ENCODE peak calls at places on chromosome 14, in six cellular contexts. A is cardiac fibroblast, S is epithelial cell of proximal tubule, C is AG10803, T is AG04450, J is astrocyte of the cerebellum. Z is an unnamed sample.

GRCh38 chr14:76926521-76927251 is 100.5 kb downstream of the LRRC74A start:
- DNase-seq in J (no peak), S (no peak), T (no peak), C (peak; percentile 83), A (peak; percentile 89), Z (no peak)

GRCh38 chr14:64960762-64961276 is 11.3 kb downstream of the RAB15 start:
- DNase-seq in A (no peak), S (no peak), J (no peak), T (no peak), C (no peak), Z (no peak)

GRCh38 chr14:91872517-91873470 is 5.5 kb upstream of the TC2N start:
- DNase-seq in T (peak; percentile 32), A (peak; percentile 98), C (peak; percentile 86), J (peak; percentile 65), S (no peak), Z (peak; percentile 21)

GRCh38 chr14:89805501-89805900 is 149.0 kb downstream of the EFCAB11 start:
- DNase-seq in J (no peak), C (no peak), T (no peak), A (no peak), S (no peak), Z (peak; percentile 18)

GRCh38 chr14:28785096-28785952 is 18.7 kb downstream of the FOXG1 start:
- DNase-seq in J (no peak), A (peak; percentile 29), S (no peak), C (peak; percentile 12), T (no peak), Z (no peak)

GRCh38 chr14:105385698-105386365 is 12.5 kb upstream of the TEX22 start:
- DNase-seq in T (no peak), S (no peak), A (no peak), J (no peak), C (no peak), Z (no peak)

GRCh38 chr14:35121887-35122695 is at the start of the genes PPP2R3C and PRORP:
- DNase-seq in A (peak; percentile 87), J (peak; percentile 86), C (peak; percentile 91), T (peak; percentile 76), S (peak; percentile 85), Z (peak; percentile 97)

GRCh38 chr14:90534091-90534837 is 137.4 kb downstream of the CALM1 start:
- DNase-seq in A (peak; percentile 54), C (peak; percentile 20), J (peak; percentile 9), T (no peak), S (no peak), Z (peak; percentile 28)

GRCh38 chr14:99259327-99259726 is 12.7 kb downstream of the BCL11B start:
- DNase-seq in T (no peak), A (no peak), C (no peak), J (no peak), S (no peak), Z (no peak)

GRCh38 chr14:58077621-58078020 is 74.4 kb downstream of the ARMH4 start:
- DNase-seq in A (peak; percentile 15), S (peak; percentile 76), J (peak; percentile 31), T (no peak), C (peak; percentile 84), Z (no peak)

GRCh38 chr14:42779024-42779423 is 1172.3 kb downstream of the LRFN5 start:
- DNase-seq in A (peak; percentile 14), J (peak; percentile 0), S (no peak), C (no peak), T (peak; percentile 11), Z (peak; percentile 12)

GRCh38 chr14:30214456-30215090 is 286.9 kb upstream of the PRKD1 start:
- DNase-seq in A (peak; percentile 88), C (peak; percentile 77), J (peak; percentile 76), S (no peak), T (peak; percentile 59), Z (peak; percentile 85)

GRCh38 chr14:106203438-106203837 is 677.1 kb downstream of the TMEM121 start:
- DNase-seq in J (no peak), A (no peak), S (no peak), T (no peak), C (no peak), Z (no peak)

GRCh38 chr14:33796356-33796755 is 154.5 kb downstream of the EGLN3 start:
- DNase-seq in A (peak; percentile 46), T (no peak), S (no peak), C (peak; percentile 15), J (no peak), Z (peak; percentile 71)

GRCh38 chr14:33120966-33121365 is 182.3 kb downstream of the NPAS3 start:
- DNase-seq in J (no peak), T (no peak), A (no peak), C (no peak), S (no peak), Z (peak; percentile 12)

GRCh38 chr14:52950898-52951729 is at the start of gene FERMT2:
- DNase-seq in J (peak; percentile 71), C (peak; percentile 84), S (no peak), A (peak; percentile 95), T (peak; percentile 69), Z (peak; percentile 90)

GRCh38 chr14:57816568-57817284 is 49.2 kb downstream of the SLC35F4 start:
- DNase-seq in S (no peak), T (no peak), A (no peak), C (no peak), J (no peak), Z (peak; percentile 32)

GRCh38 chr14:61417890-61418455 is 96.6 kb downstream of the PRKCH start:
- DNase-seq in A (no peak), S (no peak), C (no peak), J (no peak), T (no peak), Z (no peak)

GRCh38 chr14:77025744-77026165 is 2.8 kb downstream of the IRF2BPL start:
- DNase-seq in A (no peak), S (no peak), C (no peak), J (no peak), T (no peak), Z (no peak)

GRCh38 chr14:51554953-51555352 is 96.8 kb upstream of the FRMD6 start:
- DNase-seq in A (peak; percentile 34), C (peak; percentile 79), J (no peak), T (no peak), S (no peak), Z (peak; percentile 35)

GRCh38 chr14:47772652-47773051 is 97.2 kb upstream of the MDGA2 start:
- DNase-seq in T (no peak), S (no peak), C (no peak), J (no peak), A (no peak), Z (no peak)

GRCh38 chr14:71403673-71404072 is 496.4 kb downstream of the PCNX1 start:
- DNase-seq in J (peak; percentile 13), C (no peak), S (no peak), A (peak; percentile 53), T (no peak), Z (peak; percentile 36)

GRCh38 chr14:90676859-90677258 is 139.4 kb downstream of the TTC7B start:
- DNase-seq in J (no peak), S (no peak), T (no peak), C (peak; percentile 18), A (peak; percentile 68), Z (no peak)

GRCh38 chr14:102075155-102075554 is 11.7 kb downstream of the HSP90AA1 start:
- DNase-seq in C (no peak), A (no peak), J (no peak), S (no peak), T (no peak), Z (no peak)
- TF ChIP-seq CTCF in C (no peak), A (no peak), J (no peak), S (no peak), T (no peak), Z (no peak)

GRCh38 chr14:20440882-20441281 is 4.9 kb upstream of the KLHL33 start:
- DNase-seq in A (no peak), S (no peak), J (no peak), C (no peak), T (no peak), Z (no peak)
- H3K4me3 ChIP-seq in A (no peak overlapping the region), S (no peak overlapping the region), J (no peak overlapping the region), C (no peak overlapping the region), T (no peak overlapping the region), Z (no peak overlapping the region)

DNA sequence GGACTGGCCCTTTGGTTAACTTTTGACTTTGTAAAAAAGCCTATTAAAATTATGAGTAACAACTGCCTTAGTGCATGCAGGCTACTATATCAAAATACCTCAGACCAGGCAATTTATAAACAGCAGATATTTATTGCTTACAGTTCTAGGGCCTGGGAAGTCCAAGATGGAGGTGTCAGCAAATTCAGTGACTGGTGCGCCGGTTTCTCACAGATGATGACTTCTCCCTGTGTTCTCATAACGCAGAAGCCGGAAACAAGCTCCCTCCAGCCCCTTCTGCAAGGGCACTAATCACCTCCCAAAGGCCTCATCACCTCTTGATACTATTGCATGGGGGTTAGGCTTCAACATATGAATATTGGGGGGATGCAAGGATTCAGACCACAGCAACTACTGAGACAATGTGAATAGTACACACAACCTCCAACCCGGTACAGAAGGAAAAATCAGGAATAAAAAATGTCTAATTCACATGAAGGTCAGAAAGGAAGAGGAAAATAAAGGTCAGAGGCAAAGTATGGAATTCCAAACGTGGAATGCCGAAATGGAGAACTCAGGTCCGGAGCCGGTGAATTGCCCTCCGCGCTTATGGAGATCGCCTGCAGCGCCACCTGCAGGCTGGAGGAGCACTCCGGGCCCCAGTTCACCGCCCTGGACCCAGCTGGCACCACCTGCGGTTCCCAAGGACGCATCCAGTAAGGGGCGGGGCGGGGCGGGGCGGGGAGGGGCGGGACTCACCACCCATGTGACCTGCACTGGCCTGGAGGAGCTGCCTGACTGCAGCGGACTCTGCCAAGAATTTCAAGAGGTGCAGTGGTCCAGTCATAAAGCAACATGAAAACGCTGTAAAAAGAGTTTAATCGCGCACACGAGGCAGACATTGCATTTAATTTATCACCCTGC is 203.4 kb downstream of the KIF26A start:
- DNase-seq in J (no peak), A (peak; percentile 13), C (peak; percentile 11), T (no peak), S (no peak), Z (no peak)
- TF ChIP-seq CTCF in J (no peak), A (no peak), C (peak; percentile 10), T (no peak), S (no peak), Z (no peak)

DNA sequence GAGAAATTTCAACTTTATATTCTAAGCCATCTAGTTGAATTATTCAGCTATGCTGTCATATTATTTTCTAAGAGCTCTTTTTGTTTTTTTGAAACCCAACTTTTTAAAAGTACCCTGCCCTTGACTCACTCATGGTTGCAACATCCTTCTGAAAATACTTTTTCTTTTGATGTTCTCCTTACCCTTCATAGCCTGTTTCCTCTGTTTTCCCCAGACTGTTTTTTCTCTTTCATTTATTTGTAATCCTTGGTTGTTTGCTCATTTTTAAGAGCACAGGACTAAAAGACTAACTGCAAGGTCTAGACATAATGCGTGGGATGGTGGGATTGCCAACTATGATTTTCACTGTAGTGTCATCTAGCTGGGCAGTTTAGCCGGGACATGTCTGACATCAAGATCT is 21.2 kb upstream of the CDKL1 start:
- DNase-seq in J (no peak), T (no peak), S (no peak), C (peak; percentile 56), A (peak; percentile 62), Z (peak; percentile 31)
- H3K4me3 ChIP-seq in J (no peak overlapping the region), T (no peak overlapping the region), S (no peak overlapping the region), C (no peak overlapping the region), A (no peak overlapping the region), Z (no peak overlapping the region)

GRCh38 chr14:100271247-100271939 is 32.4 kb downstream of the YY1 start:
- DNase-seq in S (no peak), A (peak; percentile 45), T (no peak), J (peak; percentile 11), C (peak; percentile 6), Z (peak; percentile 19)
- TF ChIP-seq CTCF in S (peak; percentile 55), A (peak; percentile 20), T (peak; percentile 28), J (peak; percentile 47), C (peak; percentile 24), Z (peak; percentile 35)

GRCh38 chr14:95252219-95252618 is 67.5 kb downstream of the CLMN start:
- DNase-seq in T (no peak), J (no peak), S (no peak), C (no peak), A (no peak), Z (no peak)
- H3K4me3 ChIP-seq in T (no peak overlapping the region), J (no peak overlapping the region), S (no peak overlapping the region), C (no peak overlapping the region), A (no peak overlapping the region), Z (no peak overlapping the region)

GRCh38 chr14:66662374-66662773 is 154.4 kb downstream of the GPHN start:
- DNase-seq in T (no peak), J (no peak), A (peak; percentile 34), S (no peak), C (no peak), Z (no peak)
- TF ChIP-seq CTCF in T (peak; percentile 56), J (peak; percentile 27), A (peak; percentile 64), S (peak; percentile 51), C (peak; percentile 56), Z (peak; percentile 50)

Z was measured in astrocyte of the spinal cord.